ENCODE peak calls at places on chromosomes 4 and X, in nine cellular contexts. A is suprapubic skin, G is WTC11, K is AG10803, U is activated B cell treated with CpG ODN at 0.5 μM for 24 hours, X is neural crest cell, D is MCF 10A, E is OCI-LY7, M is A673. Q is an unnamed sample.

GRCh38 chr4:183635333-183635732 is 23.7 kb downstream of the RWDD4 start:
- DNase-seq in A (no peak), G (peak; percentile 33), K (no peak), U (no peak), X (no peak), D (no peak), E (no peak), M (no peak), Q (no peak)

GRCh38 chrX:70196961-70197805 is 19.9 kb downstream of the DGAT2L6 start:
- DNase-seq in A (peak; percentile 74), G (peak; percentile 57), K (peak; percentile 36), U (peak; percentile 14), X (peak; percentile 48), D (peak; percentile 76), E (peak; percentile 63), M (peak; percentile 66), Q (peak; percentile 33)

GRCh38 chr4:135319685-135320084 is 1118.1 kb upstream of the PABPC4L start:
- DNase-seq in A (no peak), G (no peak), K (no peak), U (no peak), X (no peak), D (no peak), E (no peak), M (no peak), Q (no peak)

GRCh38 chrX:116490091-116490490 is 27.3 kb upstream of the CT83 start:
- DNase-seq in A (no peak), G (no peak), K (peak; percentile 0), U (no peak), X (no peak), D (no peak), E (peak; percentile 0), M (peak; percentile 11), Q (no peak)

GRCh38 chr4:54541426-54542118 is 116.2 kb upstream of the KIT start:
- DNase-seq in A (no peak), G (no peak), K (peak; percentile 63), U (no peak), X (no peak), D (no peak), E (no peak), M (no peak), Q (no peak)

GRCh38 chrX:129961180-129962083 is 21.0 kb upstream of the BCORL1 start:
- DNase-seq in A (peak; percentile 81), G (peak; percentile 72), K (no peak), U (peak; percentile 55), X (peak; percentile 23), D (peak; percentile 58), E (peak; percentile 88), M (no peak), Q (no peak)

GRCh38 chrX:97846718-97847237 is 963.1 kb downstream of the RPA4 start:
- DNase-seq in A (no peak), G (no peak), K (no peak), U (no peak), X (no peak), D (no peak), E (no peak), M (no peak), Q (no peak)

GRCh38 chrX:9878141-9878875 is 88.8 kb upstream of the CLDN34 start:
- DNase-seq in A (no peak), G (no peak), K (no peak), U (no peak), X (no peak), D (no peak), E (no peak), M (peak; percentile 61), Q (no peak)

GRCh38 chr4:66921433-66921832 is 623.9 kb downstream of the CENPC start:
- DNase-seq in A (no peak), G (no peak), K (no peak), U (no peak), X (no peak), D (no peak), E (no peak), M (no peak), Q (no peak)

GRCh38 chr4:107721436-107722090 is 1.5 kb upstream of the PAPSS1 start:
- DNase-seq in A (no peak), G (peak; percentile 59), K (no peak), U (peak; percentile 48), X (no peak), D (no peak), E (peak; percentile 77), M (no peak), Q (no peak)

GRCh38 chr4:27357283-27357682 is 496.6 kb downstream of the STIM2 start:
- DNase-seq in A (no peak), G (no peak), K (no peak), U (no peak), X (no peak), D (peak; percentile 30), E (no peak), M (peak; percentile 14), Q (no peak)

GRCh38 chrX:153301746-153302145 is 19.8 kb downstream of the PNMA6F start:
- DNase-seq in A (no peak), G (no peak), K (no peak), U (no peak), X (no peak), D (no peak), E (no peak), M (no peak), Q (no peak)

GRCh38 chr4:112234952-112235609 is 3.5 kb downstream of the AP1AR start:
- DNase-seq in A (no peak), G (peak; percentile 35), K (peak; percentile 85), U (no peak), X (peak; percentile 46), D (peak; percentile 88), E (peak; percentile 73), M (peak; percentile 80), Q (peak; percentile 44)

DNA sequence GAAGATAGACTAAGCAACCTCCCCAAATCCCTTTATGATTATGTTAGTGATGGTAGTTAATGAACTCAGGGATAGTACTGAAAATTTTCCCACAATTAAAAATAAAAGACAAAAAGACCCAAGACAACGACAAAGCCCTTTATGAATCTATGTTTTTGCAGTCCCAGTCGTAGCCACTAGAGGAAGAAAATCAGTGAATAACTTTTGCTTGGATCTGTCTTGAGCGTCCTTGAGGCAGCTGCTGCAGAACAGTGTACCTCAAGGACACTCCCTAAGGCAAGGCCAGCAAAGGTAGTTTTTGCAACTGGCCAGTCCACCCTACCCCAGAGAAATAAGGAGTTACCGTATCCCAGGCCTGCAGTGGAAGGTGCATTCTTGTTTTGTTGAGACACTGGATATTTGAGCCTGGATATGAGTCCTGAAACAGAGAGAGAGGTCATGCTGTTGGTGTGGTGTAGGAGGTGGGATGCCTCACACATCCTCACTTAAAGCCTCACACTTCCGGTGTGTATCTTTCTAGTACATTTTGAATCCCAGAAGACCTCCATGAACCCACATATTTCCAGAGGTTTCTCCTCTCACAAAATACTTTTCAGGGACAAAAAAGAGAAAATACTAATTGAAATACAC is 8.7 kb upstream of the TIMM8A start:
- DNase-seq in A (no peak), G (no peak), K (peak; percentile 2), U (no peak), X (no peak), D (peak; percentile 30), E (peak; percentile 49), M (peak; percentile 38), Q (no peak)
- TF ChIP-seq CTCF in A (no peak), G (no peak), K (peak; percentile 37), U (no peak), X (peak; percentile 44), D (no peak), E (peak; percentile 70), M (peak; percentile 54), Q (no peak)

GRCh38 chr4:158710814-158711213 is 12.4 kb downstream of the PPID start:
- DNase-seq in A (no peak), G (no peak), K (peak; percentile 20), U (no peak), X (no peak), D (no peak), E (no peak), M (peak; percentile 22), Q (no peak)
- TF ChIP-seq CTCF in A (no peak), G (no peak), K (peak; percentile 43), U (no peak), X (no peak), D (no peak), E (no peak), M (peak; percentile 41), Q (no peak)

DNA sequence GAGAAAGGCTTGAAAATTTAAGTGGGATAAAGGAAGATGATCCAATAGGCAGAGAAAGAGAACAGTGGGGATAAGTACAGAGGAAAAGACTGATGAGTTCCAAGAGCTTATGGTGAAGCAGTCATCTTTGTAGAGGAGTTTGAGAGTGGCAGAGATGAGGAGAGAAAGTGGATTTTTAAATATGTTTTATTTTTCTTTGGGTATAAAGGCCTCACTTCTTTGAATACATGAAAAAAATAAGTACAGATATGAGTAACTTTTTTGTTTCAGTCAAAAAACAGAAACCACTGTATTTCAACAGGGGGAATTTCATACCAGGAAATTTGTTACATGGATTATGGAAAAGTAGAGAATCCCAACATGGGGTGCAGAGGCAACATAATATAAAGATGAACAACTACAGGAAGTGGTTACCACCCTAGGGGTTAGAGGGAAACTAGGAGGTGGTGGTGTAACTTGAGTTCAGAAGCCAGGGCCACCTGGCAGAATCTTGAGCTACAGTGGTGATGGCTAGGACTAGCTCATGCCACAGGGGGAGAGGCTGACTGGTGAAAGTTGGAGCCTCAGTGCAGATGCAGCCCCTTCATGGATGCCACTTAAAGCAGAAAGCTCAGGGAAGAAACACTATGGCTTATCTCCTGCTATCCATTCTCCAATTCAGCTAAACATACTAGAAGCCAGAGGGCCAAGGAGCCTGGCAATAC is 3.4 kb upstream of the CYBB start:
- DNase-seq in A (no peak), G (no peak), K (no peak), U (no peak), X (no peak), D (no peak), E (peak; percentile 77), M (no peak), Q (no peak)
- TF ChIP-seq CTCF in A (no peak), G (no peak), K (no peak), U (no peak), X (no peak), D (no peak), E (no peak), M (no peak), Q (no peak)

DNA sequence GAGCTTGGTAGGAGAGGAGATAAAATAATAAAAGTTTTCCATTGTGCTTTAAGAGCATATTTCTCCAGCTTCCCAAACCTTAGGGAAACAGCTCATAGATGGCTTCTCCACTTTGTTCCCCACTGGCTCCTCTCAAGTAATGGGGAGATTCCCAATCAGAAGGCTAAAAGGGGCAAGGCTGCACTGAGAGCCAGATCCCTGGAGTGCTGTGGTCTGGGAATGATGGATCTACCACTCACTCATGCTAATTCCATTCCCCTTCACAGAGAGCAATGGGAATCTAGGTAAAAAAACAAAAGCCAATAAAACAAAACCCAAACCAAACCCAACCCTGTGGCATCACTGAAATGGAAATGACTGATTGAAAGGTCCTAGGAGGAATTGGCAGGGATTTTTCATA is 219.7 kb upstream of the MBNL3 start:
- DNase-seq in A (no peak), G (no peak), K (no peak), U (no peak), X (no peak), D (no peak), E (no peak), M (no peak), Q (no peak)
- TF ChIP-seq CTCF in A (no peak), G (no peak), K (no peak), U (no peak), X (no peak), D (no peak), E (no peak), M (no peak), Q (no peak)

GRCh38 chr4:57418133-57418532 is 307.9 kb upstream of the IGFBP7 start:
- DNase-seq in A (no peak), G (no peak), K (no peak), U (no peak), X (no peak), D (no peak), E (no peak), M (no peak), Q (no peak)
- TF ChIP-seq CTCF in A (no peak), G (no peak), K (no peak), U (no peak), X (no peak), D (no peak), E (no peak), M (no peak), Q (no peak)

GRCh38 chrX:49000640-49001039 is 1.4 kb downstream of the GRIPAP1 start:
- DNase-seq in A (no peak), G (no peak), K (no peak), U (no peak), X (no peak), D (no peak), E (no peak), M (no peak), Q (no peak)
- TF ChIP-seq CTCF in A (no peak), G (no peak), K (no peak), U (no peak), X (no peak), D (no peak), E (no peak), M (no peak), Q (no peak)